ENCODE peak calls at places on chromosome 2, in nine cellular contexts. H, A, R, M, D, N, I, T and G are unnamed samples. For H3K9me3, the result is how much of the 10 kb centered on the place peaks cover.

GRCh38 chr2:120133572-120134244 is 89.5 kb downstream of the TMEM185B start:
- DNase-seq in H (no peak), A (no peak), R (no peak), M (no peak), D (no peak), N (no peak), I (no peak), T (no peak), G (peak)

GRCh38 chr2:26818255-26818654 is 29.7 kb upstream of the DPYSL5 start:
- DNase-seq in H (no peak), A (no peak), R (no peak), M (no peak), D (no peak), N (no peak), I (no peak), T (no peak), G (peak)

GRCh38 chr2:238423561-238424312 is 3.0 kb upstream of the ASB1 start:
- DNase-seq in H (no peak), A (no peak), R (no peak), M (no peak), D (no peak), N (no peak), I (no peak), T (no peak), G (no peak)

GRCh38 chr2:240687045-240687740 is 4.5 kb upstream of the AQP12A start:
- DNase-seq in H (no peak), A (no peak), R (no peak), M (no peak), D (no peak), N (no peak), I (no peak), T (peak), G (no peak)

GRCh38 chr2:29628882-29629281 is 292.5 kb downstream of the ALK start:
- DNase-seq in H (peak), A (no peak), R (no peak), M (no peak), D (peak), N (no peak), I (no peak), T (no peak), G (no peak)

GRCh38 chr2:219159771-219160185 is 837 bp downstream of the NHEJ1 start:
- DNase-seq in H (no peak), A (no peak), R (no peak), M (no peak), D (no peak), N (no peak), I (no peak), T (no peak), G (no peak)

GRCh38 chr2:178279142-178279541 is 84.8 kb downstream of the OSBPL6 start:
- DNase-seq in H (no peak), A (no peak), R (no peak), M (no peak), D (no peak), N (no peak), I (peak), T (no peak), G (no peak)

GRCh38 chr2:205903549-205904129 is 182.3 kb downstream of the INO80D start:
- DNase-seq in H (no peak), A (no peak), R (no peak), M (no peak), D (peak), N (no peak), I (peak), T (no peak), G (peak)

GRCh38 chr2:84749442-84749841 is 131.4 kb downstream of the TRABD2A start:
- DNase-seq in H (no peak), A (no peak), R (no peak), M (no peak), D (no peak), N (no peak), I (no peak), T (no peak), G (no peak)

GRCh38 chr2:31337860-31338259 is 76.7 kb downstream of the XDH start:
- DNase-seq in H (no peak), A (no peak), R (no peak), M (no peak), D (no peak), N (no peak), I (no peak), T (no peak), G (no peak)

GRCh38 chr2:195495356-195495755 is 161.7 kb upstream of the SLC39A10 start:
- DNase-seq in H (no peak), A (no peak), R (no peak), M (no peak), D (no peak), N (no peak), I (no peak), T (no peak), G (no peak)

GRCh38 chr2:70084973-70085710 is 2.1 kb upstream of the PCBP1 start:
- DNase-seq in H (no peak), A (peak), R (peak), M (no peak), D (no peak), N (no peak), I (peak), T (peak), G (peak)

GRCh38 chr2:160582481-160583161 is 89.0 kb upstream of the RBMS1 start:
- DNase-seq in H (no peak), A (no peak), R (no peak), M (no peak), D (peak), N (no peak), I (peak), T (no peak), G (no peak)

GRCh38 chr2:218404351-218405145 is 4.9 kb downstream of the CTDSP1 start:
- DNase-seq in H (no peak), A (no peak), R (no peak), M (no peak), D (no peak), N (no peak), I (peak), T (peak), G (no peak)

GRCh38 chr2:224016963-224017362 is 22.1 kb downstream of the SERPINE2 start:
- DNase-seq in H (no peak), A (no peak), R (no peak), M (no peak), D (no peak), N (no peak), I (no peak), T (no peak), G (peak)

GRCh38 chr2:52844701-52845423 is 922.7 kb upstream of the CHAC2 start:
- DNase-seq in H (no peak), A (no peak), R (no peak), M (no peak), D (no peak), N (no peak), I (no peak), T (no peak), G (no peak)

GRCh38 chr2:230891108-230891507 is 26.4 kb downstream of the ITM2C start:
- DNase-seq in H (no peak), A (no peak), R (no peak), M (peak), D (no peak), N (no peak), I (no peak), T (no peak), G (no peak)

GRCh38 chr2:196431957-196432356 is 207.6 kb upstream of the CCDC150 start:
- DNase-seq in H (no peak), A (no peak), R (no peak), M (no peak), D (peak), N (no peak), I (no peak), T (no peak), G (peak)

GRCh38 chr2:234952270-234953115 is 676 bp downstream of the SH3BP4 start:
- DNase-seq in H (no peak), A (no peak), R (no peak), M (peak), D (peak), N (no peak), I (peak), T (no peak), G (peak)

GRCh38 chr2:61604433-61604832 is 66.3 kb upstream of the XPO1 start:
- DNase-seq in H (no peak), A (no peak), R (no peak), M (no peak), D (no peak), N (no peak), I (no peak), T (no peak), G (no peak)

GRCh38 chr2:216057688-216058193 is 23.9 kb downstream of the PECR start:
- DNase-seq in H (no peak), A (peak), R (no peak), M (peak), D (no peak), N (no peak), I (peak), T (peak), G (no peak)

GRCh38 chr2:137937778-137938177 is 26.5 kb upstream of the HNMT start:
- DNase-seq in H (no peak), A (no peak), R (no peak), M (no peak), D (no peak), N (no peak), I (no peak), T (no peak), G (peak)

GRCh38 chr2:96899084-96899735 is 29.3 kb upstream of the SEMA4C start:
- DNase-seq in H (no peak), A (no peak), R (peak), M (no peak), D (no peak), N (no peak), I (no peak), T (no peak), G (no peak)

GRCh38 chr2:179410552-179411356 is 146.1 kb upstream of the SESTD1 start:
- DNase-seq in H (no peak), A (no peak), R (peak), M (no peak), D (peak), N (no peak), I (peak), T (no peak), G (peak)

GRCh38 chr2:23673830-23674679 is 252.9 kb downstream of the ATAD2B start:
- DNase-seq in H (no peak), A (no peak), R (no peak), M (no peak), D (peak), N (no peak), I (peak), T (no peak), G (peak)

GRCh38 chr2:445896-446295 is 158.0 kb upstream of the ALKAL2 start:
- DNase-seq in H (no peak), A (no peak), R (no peak), M (no peak), D (no peak), N (no peak), I (no peak), T (no peak), G (no peak)

GRCh38 chr2:443754-444153 is 155.9 kb upstream of the ALKAL2 start:
- DNase-seq in H (no peak), A (no peak), R (no peak), M (no peak), D (no peak), N (no peak), I (no peak), T (no peak), G (no peak)

GRCh38 chr2:444937-445884 is 157.3 kb upstream of the ALKAL2 start:
- DNase-seq in H (no peak), A (no peak), R (no peak), M (no peak), D (no peak), N (no peak), I (no peak), T (no peak), G (no peak)

GRCh38 chr2:441258-442023 is 153.6 kb upstream of the ALKAL2 start:
- DNase-seq in H (no peak), A (no peak), R (no peak), M (no peak), D (no peak), N (no peak), I (no peak), T (no peak), G (no peak)

DNA sequence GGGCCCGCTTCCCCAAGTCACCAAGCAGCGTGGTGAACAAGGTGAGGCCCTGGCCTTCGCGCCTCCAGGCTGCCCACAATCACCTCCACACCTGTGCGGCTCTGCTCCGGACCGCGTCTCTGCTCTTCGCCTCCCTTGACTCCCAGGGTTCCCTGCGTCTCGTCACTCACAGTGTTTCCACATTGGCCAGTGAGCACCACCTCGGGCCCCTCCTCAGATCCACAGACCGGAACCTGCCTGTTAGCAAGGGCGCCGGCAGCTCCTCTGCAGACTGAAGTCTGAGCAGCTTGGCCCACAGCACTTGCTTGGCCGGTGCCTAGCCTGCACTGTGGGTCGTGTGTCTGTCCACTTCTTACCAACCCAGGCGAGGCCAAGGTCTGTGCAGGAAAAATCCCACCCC is 155.3 kb upstream of the ALKAL2 start:
- DNase-seq in H (no peak), A (no peak), R (no peak), M (no peak), D (no peak), N (no peak), I (no peak), T (no peak), G (no peak)
- H3K9me3 ChIP-seq in H (under half), A (under half), R (under half), M (under half), D (under half), N (under half), I (under half), T (under half), G (under half)

DNA sequence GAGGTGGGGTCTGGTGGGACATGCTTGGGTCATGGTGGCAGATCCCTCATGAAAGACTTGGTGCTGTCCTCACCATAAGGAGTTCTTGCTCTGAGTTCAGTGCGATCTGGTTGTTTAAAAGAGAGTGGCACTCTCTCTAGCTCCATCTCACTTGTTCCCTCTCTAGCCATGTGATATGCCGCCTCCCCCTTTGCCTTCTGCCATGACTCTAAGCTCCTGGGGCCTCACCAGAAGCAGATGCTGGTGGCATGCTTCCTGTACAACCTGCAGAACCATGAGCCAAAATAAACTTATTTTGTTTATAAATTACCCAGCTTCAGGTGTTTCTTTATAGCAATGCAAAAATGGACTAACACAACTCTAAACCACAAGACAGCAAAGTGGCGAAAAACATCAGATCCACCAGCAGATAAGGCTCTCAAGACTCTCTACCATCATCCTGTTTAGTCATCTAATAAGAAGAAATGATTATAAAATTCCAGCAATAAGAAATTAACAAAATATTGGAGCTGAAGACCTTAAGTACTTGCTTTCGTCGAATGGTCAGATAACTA is 75.5 kb downstream of the OLA1 start:
- DNase-seq in H (no peak), A (no peak), R (no peak), M (no peak), D (no peak), N (no peak), I (no peak), T (no peak), G (no peak)
- H3K9me3 ChIP-seq in H (under half), A (under half), R (under half), M (under half), D (under half), N (half or more), I (under half), T (under half), G (half or more)

GRCh38 chr2:82650038-82650437 is 1809.0 kb downstream of the SUCLG1 start:
- DNase-seq in H (no peak), A (no peak), R (no peak), M (no peak), D (no peak), N (no peak), I (no peak), T (no peak), G (no peak)
- H3K9me3 ChIP-seq in H (under half), A (under half), R (under half), M (under half), D (under half), N (under half), I (under half), T (under half), G (under half)

GRCh38 chr2:176507736-176508135 is 238.5 kb downstream of the MTX2 start:
- DNase-seq in H (no peak), A (no peak), R (no peak), M (no peak), D (no peak), N (no peak), I (no peak), T (no peak), G (no peak)
- H3K9me3 ChIP-seq in H (under half), A (under half), R (under half), M (under half), D (under half), N (under half), I (under half), T (under half), G (under half)